ENCODE peak calls at places on chromosomes 13 and 19, in four cellular contexts. G is A549, B is nephron progenitor cell, K is HFF-Myc. Z is an unnamed sample.

GRCh38 chr13:44465318-44465717 is 91.7 kb downstream of the SERP2 start:
- DNase-seq in G (no peak), B (no peak), K (no peak), Z (no peak)

GRCh38 chr19:13150187-13150918 is at the start of the genes IER2 and STX10:
- DNase-seq in K (no peak), G (peak), B (peak), Z (peak)

GRCh38 chr19:49718511-49718910 is 27.6 kb downstream of the CPT1C start:
- DNase-seq in K (no peak), B (no peak), G (no peak), Z (no peak)

GRCh38 chr13:101307181-101307701 is 109.1 kb downstream of the NALCN start:
- DNase-seq in B (no peak), K (no peak), G (no peak), Z (no peak)

GRCh38 chr13:31138515-31138914 is 23.2 kb downstream of the HSPH1 start:
- DNase-seq in G (no peak), B (no peak), K (no peak), Z (no peak)

GRCh38 chr19:38678217-38678890 is 30.9 kb downstream of the ACTN4 start:
- DNase-seq in G (no peak), B (no peak), K (no peak), Z (no peak)

GRCh38 chr13:48094404-48094780 is 512 bp downstream of the MED4 start:
- DNase-seq in B (no peak), K (no peak), G (no peak), Z (no peak)

GRCh38 chr13:28394422-28394821 is 100.5 kb downstream of the FLT1 start:
- DNase-seq in K (no peak), B (no peak), G (no peak), Z (no peak)

GRCh38 chr13:40072663-40073120 is 417.2 kb downstream of the COG6 start:
- DNase-seq in G (no peak), K (no peak), B (no peak), Z (no peak)

GRCh38 chr19:15288146-15288963 is 44.0 kb downstream of the BRD4 start:
- DNase-seq in B (no peak), K (peak), G (no peak), Z (no peak)

GRCh38 chr19:50332014-50332263 is 2.8 kb upstream of the KCNC3 start:
- DNase-seq in G (no peak), B (no peak), K (no peak), Z (no peak)

GRCh38 chr13:78160793-78161192 is 242.2 kb upstream of the EDNRB start:
- DNase-seq in B (no peak), G (no peak), K (peak), Z (no peak)

GRCh38 chr13:102293723-102294122 is 108.1 kb downstream of the FGF14 start:
- DNase-seq in K (no peak), B (no peak), G (no peak), Z (no peak)

GRCh38 chr13:35388979-35389378 is 87.5 kb downstream of the MAB21L1 start:
- DNase-seq in B (no peak), K (peak), G (no peak), Z (no peak)

GRCh38 chr19:15550847-15551182 is 42.5 kb downstream of the CYP4F22 start:
- DNase-seq in G (peak), K (no peak), B (no peak), Z (no peak)

GRCh38 chr19:48830965-48831364 is 5.3 kb downstream of the HSD17B14 start:
- DNase-seq in B (no peak), G (no peak), K (no peak), Z (no peak)

GRCh38 chr19:10286803-10287737 is at the start of gene ICAM4:
- DNase-seq in K (no peak), G (no peak), B (peak), Z (no peak)

GRCh38 chr19:39969266-39969665 is 1.7 kb upstream of the PSMC4 start:
- DNase-seq in G (no peak), K (no peak), B (no peak), Z (no peak)

GRCh38 chr13:29589234-29589633 is 6.3 kb downstream of the SLC7A1 start:
- DNase-seq in G (no peak), B (peak), K (no peak), Z (no peak)

GRCh38 chr19:33388817-33389573 is 15.5 kb downstream of the CEBPG start:
- DNase-seq in G (no peak), B (no peak), K (no peak), Z (no peak)

GRCh38 chr13:73110814-73111213 is 52.0 kb downstream of the KLF5 start:
- DNase-seq in G (no peak), K (no peak), B (no peak), Z (no peak)

GRCh38 chr19:2540646-2541454 is 64.9 kb downstream of the GADD45B start:
- DNase-seq in G (peak), K (peak), B (peak), Z (peak)

GRCh38 chr13:93079294-93079693 is 147.3 kb upstream of the GPC6 start:
- DNase-seq in K (no peak), B (no peak), G (no peak), Z (no peak)

GRCh38 chr13:41216160-41216559 is 21.8 kb upstream of the KBTBD7 start:
- DNase-seq in K (no peak), G (no peak), B (no peak), Z (no peak)

GRCh38 chr19:48477067-48477685 is 8.0 kb downstream of the CYTH2 start:
- DNase-seq in K (no peak), B (no peak), G (no peak), Z (no peak)

GRCh38 chr19:34960103-34960805 is 3.8 kb downstream of the ZNF792 start:
- DNase-seq in B (no peak), K (no peak), G (no peak), Z (no peak)

GRCh38 chr13:25874907-25875306 is 176.9 kb downstream of the SHISA2 start:
- DNase-seq in G (no peak), K (no peak), B (no peak), Z (no peak)

GRCh38 chr13:87459419-87459818 is 211.8 kb upstream of the SLITRK5 start:
- DNase-seq in G (no peak), K (no peak), B (no peak), Z (no peak)

DNA sequence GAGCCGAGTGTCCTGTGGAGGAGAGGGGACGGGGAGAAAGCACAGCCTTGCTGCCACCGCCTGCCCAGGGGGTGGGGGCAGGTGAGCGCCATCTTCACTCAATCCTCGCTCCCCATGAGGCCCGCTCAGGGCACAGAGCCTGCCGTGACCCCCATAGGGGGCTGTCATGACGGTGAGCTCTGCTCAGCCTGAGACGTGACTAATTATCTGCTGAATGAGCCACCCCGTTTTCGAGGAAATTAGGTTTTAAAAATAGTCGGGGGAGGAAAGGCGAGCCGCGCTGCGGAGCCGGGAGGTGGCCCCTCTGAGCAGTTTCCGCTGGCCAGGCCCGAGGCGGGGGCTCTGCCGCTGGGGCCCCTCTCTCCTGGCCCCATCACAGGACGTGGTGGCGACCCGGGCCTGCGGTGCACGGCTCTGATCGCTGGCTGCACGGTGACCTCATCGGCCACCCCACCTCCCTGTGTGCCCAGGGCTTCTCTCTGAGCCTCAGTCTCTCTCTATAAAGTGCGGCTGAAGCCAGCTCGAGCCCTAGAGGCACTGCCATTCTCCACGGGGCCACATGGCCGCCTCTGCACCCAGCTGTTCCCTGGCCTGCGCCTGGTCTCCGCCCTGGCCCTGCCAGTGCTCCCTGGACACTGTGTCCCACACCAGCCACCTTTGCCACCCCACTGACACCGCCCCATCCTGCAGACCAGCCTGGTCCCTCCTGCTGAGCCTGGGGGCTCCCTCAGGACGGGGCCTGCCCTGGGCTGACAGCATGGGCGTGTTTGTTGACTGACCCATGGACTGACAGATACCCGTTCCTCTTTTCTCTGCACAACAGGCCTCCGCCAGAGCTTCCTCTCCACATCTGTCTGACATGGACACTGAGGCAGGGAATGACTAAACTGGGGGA is 28.3 kb downstream of the PIP5K1C start:
- DNase-seq in B (peak), K (no peak), G (no peak), Z (no peak)
- TF ChIP-seq CTCF in B (no peak), K (no peak), G (no peak), Z (no peak)

DNA sequence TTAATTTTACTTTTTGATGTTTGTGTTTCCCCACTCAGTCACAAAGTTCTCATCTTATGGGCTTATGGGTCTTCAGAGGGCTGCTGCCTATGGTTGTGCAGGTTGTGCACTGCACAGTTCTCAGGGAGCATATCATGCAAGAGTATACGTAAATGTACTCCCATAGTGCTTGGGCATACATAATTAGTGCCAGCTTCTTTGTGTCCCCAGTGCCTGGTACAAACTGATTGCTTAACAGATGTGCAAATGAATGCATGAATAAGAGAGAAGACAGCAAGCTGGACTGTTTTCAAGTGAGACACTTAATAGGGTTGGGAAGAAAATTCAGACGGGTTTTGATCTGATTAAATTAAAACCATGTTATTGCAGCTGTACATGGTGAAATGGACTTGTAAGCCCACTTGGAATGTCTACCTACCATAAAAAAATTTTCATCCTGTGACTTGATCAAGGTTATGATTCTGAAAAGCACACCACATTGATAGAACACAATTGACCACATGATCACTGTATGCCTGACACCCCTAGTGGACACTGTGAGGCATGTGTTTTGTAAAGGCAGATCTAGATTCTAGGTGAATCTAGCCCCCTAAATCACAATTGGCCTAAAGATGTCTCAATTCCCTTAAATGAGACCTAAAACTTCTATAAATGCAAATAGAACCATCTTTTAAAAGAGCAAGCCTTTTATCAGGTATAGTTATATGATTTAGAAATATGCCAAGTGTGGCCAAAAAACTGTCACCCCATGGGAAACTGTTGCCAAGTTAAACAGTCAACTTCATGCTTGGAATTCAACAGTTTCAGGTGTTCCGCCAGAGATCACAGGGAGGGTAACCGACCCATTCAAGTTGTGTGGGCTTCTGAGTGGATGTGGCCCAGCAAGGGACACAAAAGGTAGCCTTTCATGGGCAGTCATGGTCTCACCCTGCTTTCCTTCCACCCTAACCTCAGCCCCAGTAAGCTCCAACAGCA is 27.9 kb downstream of the FAM124A start:
- DNase-seq in B (no peak), G (no peak), K (no peak), Z (no peak)
- TF ChIP-seq CTCF in B (peak), G (peak), K (peak), Z (peak)

GRCh38 chr19:57103573-57104277 is 16.1 kb upstream of the USP29 start:
- DNase-seq in K (peak), B (peak), G (peak), Z (peak)
- TF ChIP-seq CTCF in K (peak), B (peak), G (no peak), Z (peak)

DNA sequence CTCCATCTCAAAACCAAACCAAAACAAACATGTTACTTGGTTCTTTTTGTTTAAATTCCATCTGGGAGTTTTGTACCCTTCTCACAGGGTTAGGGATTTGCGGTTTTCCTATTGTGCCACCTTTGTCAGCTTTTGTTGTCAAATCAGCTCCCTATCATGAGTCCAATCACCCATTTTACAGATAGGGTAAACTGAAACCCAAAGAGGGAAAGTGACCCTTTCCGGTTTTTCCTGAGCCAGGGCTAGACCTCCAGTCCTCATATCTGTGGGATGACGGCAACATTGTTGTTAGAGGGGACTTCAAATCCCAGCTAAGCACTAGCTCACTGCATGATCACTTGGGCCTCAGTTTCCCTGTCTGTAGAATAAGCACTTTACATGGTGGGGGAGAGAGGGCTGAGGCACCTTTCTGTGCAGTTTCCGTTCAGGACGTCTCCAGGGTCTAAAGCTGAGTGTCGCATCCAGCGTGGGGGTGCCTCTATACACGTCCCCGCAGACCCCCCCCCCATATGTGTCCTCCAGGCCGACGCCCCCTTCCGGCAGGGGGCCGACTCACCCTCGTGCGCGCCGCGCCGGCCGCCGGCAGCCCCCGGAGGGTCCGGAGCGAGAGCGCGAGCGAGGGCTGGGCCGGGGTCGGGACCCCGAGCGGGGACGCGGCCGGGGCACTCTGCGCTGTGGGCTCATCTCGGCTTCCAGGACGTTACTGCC is 3.9 kb downstream of the CCDC194 start:
- DNase-seq in K (no peak), B (no peak), G (no peak), Z (peak)
- TF ChIP-seq CTCF in K (no peak), B (peak), G (no peak), Z (peak)

DNA sequence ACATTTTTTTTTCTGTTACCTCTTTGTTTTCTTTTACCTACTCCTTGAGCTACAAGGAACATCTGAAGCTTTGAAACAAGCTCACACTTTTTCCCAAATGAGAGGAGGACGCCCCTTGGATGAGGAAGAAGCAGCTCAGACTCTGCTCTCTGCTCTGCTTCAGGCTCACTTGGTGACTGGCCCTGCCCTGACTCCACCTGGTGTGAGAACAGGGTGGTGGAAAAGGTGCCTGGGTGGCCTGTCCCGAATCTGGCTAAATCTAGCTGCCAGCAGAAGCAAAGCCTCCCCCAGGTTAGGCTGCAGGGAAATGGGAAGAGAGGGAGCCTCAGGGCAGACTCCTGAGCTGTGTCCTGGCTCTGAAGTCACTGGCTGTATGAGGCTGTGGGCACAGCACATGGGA is 68.0 kb upstream of the CEACAM8 start:
- DNase-seq in G (no peak), K (no peak), B (no peak), Z (no peak)
- TF ChIP-seq CTCF in G (no peak), K (no peak), B (no peak), Z (no peak)

DNA sequence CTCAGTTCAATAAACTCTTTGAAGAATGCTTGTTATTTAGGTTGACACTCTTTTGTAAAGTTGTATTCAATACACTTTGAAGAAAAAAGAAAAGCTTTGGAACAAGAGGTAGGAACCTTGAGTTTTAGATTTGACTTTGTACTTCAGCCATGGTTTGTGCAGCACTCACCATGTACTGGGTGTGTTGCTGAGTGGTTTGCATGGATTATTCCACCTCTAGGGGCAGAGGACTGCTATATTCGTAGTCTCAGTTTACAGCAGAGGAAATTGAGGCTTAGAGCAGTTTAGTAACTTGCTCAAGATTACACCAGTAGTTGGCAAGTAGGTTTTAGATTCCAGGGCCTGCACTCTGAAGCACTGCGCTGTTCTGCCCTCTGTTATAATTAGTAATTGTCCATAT is 68.8 kb downstream of the DNAJC3 start:
- DNase-seq in G (no peak), K (no peak), B (no peak), Z (no peak)
- TF ChIP-seq CTCF in G (no peak), K (no peak), B (no peak), Z (peak)

DNA sequence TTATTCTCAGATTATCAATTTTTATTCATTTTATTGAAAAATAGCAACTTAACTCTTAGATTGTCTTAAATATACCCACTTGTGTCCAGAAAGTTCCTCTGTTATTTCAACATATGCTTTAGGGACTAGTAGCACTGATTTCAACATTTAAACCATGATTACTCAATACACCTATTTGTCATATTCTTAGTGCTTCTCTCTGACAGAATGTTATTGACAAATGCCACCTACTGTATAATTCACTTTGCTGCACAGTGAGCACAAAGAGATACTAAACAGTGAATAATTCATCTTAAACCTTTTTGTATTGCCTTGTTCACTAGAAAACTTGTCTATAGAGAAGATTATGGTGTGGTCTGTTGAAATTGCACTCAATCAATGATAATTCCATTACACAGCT is 692.6 kb downstream of the PCDH17 start:
- DNase-seq in G (no peak), K (no peak), B (no peak), Z (no peak)
- TF ChIP-seq CTCF in G (no peak), K (no peak), B (no peak), Z (no peak)